ENCODE peak calls at places on chromosomes 5 and 9, in ten cellular contexts. Y, B, N, D, L, O, H, A, S and V are unnamed samples.

GRCh38 chr5:10735569-10736255 is 25.3 kb downstream of the DAP start:
- DNase-seq in B (no peak), O (no peak), A (no peak), N (no peak), D (no peak), S (no peak), L (no peak), H (peak; percentile 35), Y (no peak), V (no peak)

GRCh38 chr5:83564069-83564749 is 92.7 kb downstream of the VCAN start:
- DNase-seq in L (peak; percentile 21), Y (no peak), H (peak; percentile 35), N (no peak), D (peak; percentile 50), S (no peak), A (no peak), B (peak; percentile 37), O (peak; percentile 21), V (no peak)

GRCh38 chr5:66554211-66554610 is 42.0 kb upstream of the MAST4 start:
- DNase-seq in N (no peak), A (no peak), L (no peak), B (no peak), Y (no peak), O (peak; percentile 96), S (no peak), D (no peak), H (no peak), V (no peak)

GRCh38 chr5:154740483-154740882 is 14.7 kb upstream of the LARP1 start:
- DNase-seq in O (no peak), L (no peak), S (peak; percentile 32), D (peak; percentile 52), B (no peak), A (peak; percentile 88), Y (no peak), N (no peak), H (no peak), V (no peak)

GRCh38 chr5:110839004-110839403 is 100.2 kb downstream of the SLC25A46 start:
- DNase-seq in B (no peak), N (no peak), L (no peak), A (no peak), O (no peak), Y (no peak), S (no peak), H (no peak), D (no peak), V (no peak)

GRCh38 chr5:139275536-139276297 is 17.8 kb upstream of the MATR3 start:
- DNase-seq in D (peak; percentile 46), B (no peak), Y (no peak), N (no peak), L (no peak), O (peak; percentile 43), S (peak; percentile 57), H (peak; percentile 36), A (no peak), V (no peak)

GRCh38 chr9:14068690-14069089 is 245.3 kb downstream of the NFIB start:
- DNase-seq in H (peak; percentile 7), A (no peak), Y (no peak), S (no peak), L (no peak), O (no peak), N (no peak), B (no peak), D (no peak), V (no peak)

GRCh38 chr9:114099523-114100270 is 605 bp upstream of the KIF12 start:
- DNase-seq in B (no peak), N (peak; percentile 35), S (no peak), Y (no peak), O (no peak), A (no peak), L (no peak), H (no peak), D (no peak), V (no peak)

GRCh38 chr5:55187370-55187769 is 14.4 kb upstream of the CDC20B start:
- DNase-seq in B (no peak), D (peak; percentile 8), A (no peak), S (no peak), N (no peak), Y (no peak), O (peak; percentile 42), L (no peak), H (peak; percentile 38), V (no peak)

GRCh38 chr5:157106668-157107461 is 2.0 kb downstream of the HAVCR2 start:
- DNase-seq in H (no peak), L (no peak), O (no peak), A (no peak), S (no peak), B (no peak), D (no peak), Y (no peak), N (peak; percentile 70), V (no peak)

DNA sequence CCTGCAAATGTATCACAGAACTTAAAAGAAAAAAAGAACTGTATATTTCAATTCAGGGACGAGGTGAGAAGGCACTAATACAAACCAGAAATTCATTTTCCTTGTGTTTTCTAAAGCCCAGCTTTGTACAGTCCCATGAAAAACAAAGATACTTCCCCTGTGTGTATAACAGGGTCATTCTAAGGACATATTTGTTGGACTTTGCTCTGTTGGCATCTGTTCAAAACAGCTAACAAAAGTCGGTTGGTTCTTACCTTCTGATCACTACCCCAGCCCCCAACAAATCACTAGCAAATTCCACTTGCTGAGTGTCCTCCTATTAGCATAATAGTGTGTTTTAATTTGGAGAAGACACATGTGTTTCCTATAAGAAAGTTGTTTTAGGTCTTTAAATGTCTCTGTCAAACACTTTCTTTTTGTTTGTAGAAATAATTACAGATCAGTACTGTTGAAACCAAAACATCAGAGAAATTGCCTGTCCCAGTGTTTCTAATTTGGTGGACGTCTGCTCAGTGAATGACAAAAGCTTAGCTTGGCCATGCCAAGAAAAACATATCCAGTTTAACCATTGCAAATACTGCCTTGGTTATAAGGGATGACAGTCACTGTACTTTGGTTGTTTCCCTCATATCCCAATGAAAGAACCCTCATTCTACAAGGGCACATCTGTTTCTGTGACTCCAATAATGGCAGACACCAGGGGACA is 480.5 kb downstream of the EBF1 start:
- DNase-seq in B (no peak), L (no peak), A (no peak), N (no peak), O (no peak), Y (no peak), H (no peak), D (no peak), S (no peak), V (no peak)
- H3K9me3 ChIP-seq in B (no peaks in the 10 kb centered on the region), L (no peaks in the 10 kb centered on the region), A (no peaks in the 10 kb centered on the region), N (no peaks in the 10 kb centered on the region), O (no peaks in the 10 kb centered on the region), Y (no peaks in the 10 kb centered on the region), H (no peaks in the 10 kb centered on the region), D (no peaks in the 10 kb centered on the region), S (no peaks in the 10 kb centered on the region), V (no peaks in the 10 kb centered on the region)

DNA sequence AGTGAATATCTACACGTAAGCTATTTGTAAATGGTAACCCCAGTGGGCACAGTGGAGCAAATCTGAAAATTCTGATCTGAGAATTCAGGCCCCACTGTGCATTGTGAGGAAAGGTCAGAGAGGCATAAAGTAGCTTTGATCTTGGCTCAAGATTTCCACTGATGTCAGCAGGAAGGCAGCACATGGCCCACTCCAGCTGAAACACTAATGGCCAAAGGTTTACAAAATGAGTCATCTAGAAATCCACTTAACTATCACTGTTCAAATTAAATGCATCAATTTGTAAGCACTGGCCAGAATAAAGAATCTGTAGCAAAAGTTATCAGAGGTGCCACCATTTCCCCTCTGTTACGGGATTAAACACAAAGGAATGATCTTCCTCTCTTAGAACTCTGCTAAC is 191.6 kb downstream of the C9orf152 start:
- DNase-seq in O (peak; percentile 40), N (no peak), D (no peak), B (no peak), S (no peak), Y (no peak), L (no peak), H (no peak), A (no peak), V (no peak)
- H3K27ac ChIP-seq in O (peak overlapping the region; percentile 74), N (no peak overlapping the region), D (no peak overlapping the region), B (no peak overlapping the region), S (no peak overlapping the region), Y (no peak overlapping the region), L (no peak overlapping the region), H (no peak overlapping the region), A (peak overlapping the region; percentile 45), V (no peak overlapping the region)

GRCh38 chr9:1332161-1332560 is 282.0 kb downstream of the DMRT2 start:
- DNase-seq in N (no peak), D (no peak), S (no peak), H (no peak), L (no peak), A (no peak), Y (no peak), O (no peak), B (no peak), V (no peak)

GRCh38 chr9:1335174-1335573 is 285.0 kb downstream of the DMRT2 start:
- DNase-seq in N (no peak), S (no peak), A (no peak), D (no peak), O (no peak), L (no peak), B (no peak), H (no peak), Y (no peak), V (no peak)

GRCh38 chr9:1331546-1331945 is 281.4 kb downstream of the DMRT2 start:
- DNase-seq in S (no peak), N (no peak), Y (no peak), A (no peak), H (no peak), O (no peak), L (no peak), D (no peak), B (no peak), V (no peak)

DNA sequence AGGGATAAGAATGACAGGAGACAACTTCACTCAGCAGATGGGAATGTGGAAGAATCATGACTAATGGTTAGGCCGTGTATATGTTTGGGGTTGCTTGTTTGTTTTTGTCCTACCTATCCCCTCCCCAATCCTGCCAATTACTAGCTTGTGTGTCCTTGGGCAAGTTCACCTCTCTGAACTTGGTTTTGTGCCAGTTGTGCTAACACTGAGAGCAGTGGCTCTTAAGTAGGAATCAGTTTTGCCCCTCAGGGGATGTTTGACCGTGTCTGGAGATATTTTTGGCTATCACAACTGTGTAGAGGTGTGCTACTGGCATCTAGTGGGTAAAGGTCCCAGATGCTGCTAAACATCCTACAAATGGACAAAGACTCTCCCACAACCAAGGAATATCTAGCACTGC is 287.0 kb downstream of the DMRT2 start:
- DNase-seq in D (no peak), Y (no peak), N (no peak), A (no peak), S (no peak), L (no peak), B (no peak), H (no peak), O (peak; percentile 18), V (no peak)
- H3K9me3 ChIP-seq in D (peaks cover 28% of the 10 kb centered on the region), Y (no peaks in the 10 kb centered on the region), N (no peaks in the 10 kb centered on the region), A (no peaks in the 10 kb centered on the region), S (no peaks in the 10 kb centered on the region), L (peaks cover 2% of the 10 kb centered on the region), B (no peaks in the 10 kb centered on the region), H (no peaks in the 10 kb centered on the region), O (peaks cover 14% of the 10 kb centered on the region), V (no peaks in the 10 kb centered on the region)

DNA sequence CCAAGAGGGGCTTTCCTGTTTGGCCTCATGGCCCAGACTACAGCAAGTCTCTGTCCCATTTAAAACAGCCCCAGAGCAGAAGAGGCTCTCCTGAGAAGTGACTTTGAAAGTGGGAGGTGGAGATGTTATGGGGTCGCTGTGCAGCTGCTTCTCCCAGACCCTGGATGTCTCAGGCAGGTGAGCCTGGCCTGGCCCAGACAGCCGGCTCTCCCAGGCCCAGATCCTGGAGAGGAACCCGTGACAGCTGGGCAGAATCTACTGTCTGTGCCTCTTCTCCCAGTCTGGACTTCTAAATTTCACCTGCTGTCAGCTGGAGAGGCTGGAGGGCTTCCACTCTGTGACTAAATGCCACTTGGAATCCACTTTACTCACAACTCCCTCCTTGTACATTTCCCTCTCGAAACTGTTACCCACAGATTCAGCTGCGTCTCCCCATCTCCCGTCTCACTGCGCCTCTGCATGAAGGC is 20.5 kb downstream of the FAM78A start:
- DNase-seq in B (no peak), A (no peak), D (no peak), H (no peak), Y (no peak), N (no peak), L (no peak), S (no peak), O (no peak), V (no peak)
- H3K27ac ChIP-seq in B (peak overlapping the region; percentile 77), A (peak overlapping the region; percentile 68), D (no peak overlapping the region), H (peak overlapping the region; percentile 38), Y (peak overlapping the region; percentile 84), N (peak overlapping the region; percentile 38), L (no peak overlapping the region), S (peak overlapping the region; percentile 56), O (no peak overlapping the region), V (peak overlapping the region; percentile 91)